ENCODE peak calls at places on chromosomes 11 and 22, in eight cellular contexts. C is H7, I is HuH-7.5, O is HT-29, S is nephron progenitor cell, W is LoVo, E is A673, N is amniotic stem cell. P is an unnamed sample.

GRCh38 chr22:24146791-24147353 is 34.4 kb upstream of the SUSD2 start:
- DNase-seq in O (peak; percentile 20), N (peak; percentile 61), C (no peak), E (peak; percentile 56), S (no peak), W (no peak), I (no peak), P (peak; percentile 72)

GRCh38 chr22:33461698-33462434 is 403.7 kb upstream of the SYN3 start:
- DNase-seq in W (peak; percentile 15), C (no peak), N (no peak), E (no peak), I (no peak), S (no peak), O (peak; percentile 12), P (no peak)

GRCh38 chr22:27992294-27993165 is 73.5 kb upstream of the PITPNB start:
- DNase-seq in E (no peak), S (no peak), O (no peak), C (peak; percentile 83), W (no peak), I (no peak), N (no peak), P (no peak)

GRCh38 chr11:111764621-111765020 is 1.6 kb downstream of the PPP2R1B start:
- DNase-seq in N (no peak), I (no peak), O (no peak), C (no peak), S (no peak), E (peak; percentile 17), W (no peak), P (peak; percentile 9)

GRCh38 chr11:35658028-35658948 is 4.3 kb upstream of the TRIM44 start:
- DNase-seq in E (peak; percentile 51), C (no peak), S (no peak), W (no peak), O (no peak), N (no peak), I (no peak), P (peak; percentile 29)

GRCh38 chr11:120130176-120130980 is 7.5 kb downstream of the TRIM29 start:
- DNase-seq in E (no peak), S (no peak), O (no peak), N (no peak), C (no peak), I (no peak), W (no peak), P (no peak)

GRCh38 chr22:39356464-39356863 is 6.7 kb downstream of the SYNGR1 start:
- DNase-seq in W (no peak), O (no peak), C (peak; percentile 28), S (no peak), E (no peak), I (no peak), N (no peak), P (no peak)

GRCh38 chr22:47591016-47591415 is 828.6 kb downstream of the TBC1D22A start:
- DNase-seq in E (no peak), N (no peak), C (no peak), I (no peak), W (no peak), O (no peak), S (no peak), P (no peak)

GRCh38 chr11:60378359-60378758 is at the start of gene MS4A7:
- DNase-seq in W (no peak), S (peak; percentile 12), O (no peak), N (no peak), C (no peak), I (no peak), E (no peak), P (no peak)

GRCh38 chr22:49826603-49827306 is 918 bp downstream of the BRD1 start:
- DNase-seq in N (no peak), E (peak; percentile 39), O (peak; percentile 19), C (peak; percentile 78), S (peak; percentile 55), W (no peak), I (no peak), P (peak; percentile 36)

GRCh38 chr11:6650980-6651379 is 4.6 kb downstream of the DCHS1 start:
- DNase-seq in I (no peak), O (no peak), W (no peak), E (no peak), N (no peak), C (peak; percentile 6), S (no peak), P (no peak)

GRCh38 chr11:61860054-61860903 is 31.1 kb downstream of the FADS3 start:
- DNase-seq in I (no peak), S (no peak), N (no peak), C (no peak), O (peak; percentile 61), E (no peak), W (peak; percentile 62), P (peak; percentile 13)

GRCh38 chr22:45441158-45441557 is 27.7 kb downstream of the RIBC2 start:
- DNase-seq in N (peak; percentile 24), C (peak; percentile 71), W (peak; percentile 66), S (peak; percentile 53), E (peak; percentile 64), O (peak; percentile 74), I (peak; percentile 88), P (peak; percentile 68)

GRCh38 chr11:122230387-122230760 is 114.4 kb upstream of the BLID start:
- DNase-seq in S (no peak), E (no peak), I (no peak), O (no peak), C (no peak), W (no peak), N (no peak), P (peak; percentile 52)